ENCODE peak calls at places on chromosomes 12 and 14, in seven cellular contexts. One of them, this sample, is unnamed.
A peak's percentile ranks its signal among the peaks of the same experiment; 100 is the strongest.

GRCh38 chr14:52553002-52553670 is 500 bp downstream of the GPR137C start:
- DNase-seq in AG04449: no peak
- DNase-seq in gastrocnemius medialis: peak; percentile 25
- DNase-seq in A549: no peak
- DNase-seq in mucosa of descending colon: peak; percentile 68
- DNase-seq in RWPE2: peak; percentile 66
- DNase-seq in osteoblast: peak; percentile 65
- DNase-seq in this sample: peak; percentile 54

GRCh38 chr12:69501154-69501895 is 31.1 kb downstream of the FRS2 start:
- DNase-seq in AG04449: no peak
- DNase-seq in A549: no peak
- DNase-seq in gastrocnemius medialis: no peak
- DNase-seq in mucosa of descending colon: no peak
- DNase-seq in osteoblast: no peak
- DNase-seq in RWPE2: no peak
- DNase-seq in this sample: no peak

GRCh38 chr14:51850651-51851050 is 9.8 kb upstream of the GNG2 start:
- DNase-seq in mucosa of descending colon: no peak
- DNase-seq in A549: no peak
- DNase-seq in osteoblast: no peak
- DNase-seq in gastrocnemius medialis: no peak
- DNase-seq in RWPE2: no peak
- DNase-seq in AG04449: no peak
- DNase-seq in this sample: no peak

GRCh38 chr14:61713724-61714437 is 18.6 kb downstream of the HIF1A start:
- DNase-seq in osteoblast: no peak
- DNase-seq in gastrocnemius medialis: no peak
- DNase-seq in A549: no peak
- DNase-seq in RWPE2: no peak
- DNase-seq in mucosa of descending colon: no peak
- DNase-seq in AG04449: no peak
- DNase-seq in this sample: no peak

GRCh38 chr12:80504389-80505153 is 60.5 kb downstream of the PTPRQ start:
- DNase-seq in RWPE2: no peak
- DNase-seq in AG04449: peak; percentile 9
- DNase-seq in mucosa of descending colon: no peak
- DNase-seq in osteoblast: no peak
- DNase-seq in gastrocnemius medialis: no peak
- DNase-seq in A549: no peak
- DNase-seq in this sample: peak; percentile 12

GRCh38 chr14:31080060-31080459 is 53.9 kb upstream of the STRN3 start:
- DNase-seq in RWPE2: no peak
- DNase-seq in osteoblast: peak; percentile 35
- DNase-seq in gastrocnemius medialis: no peak
- DNase-seq in AG04449: no peak
- DNase-seq in A549: peak; percentile 34
- DNase-seq in mucosa of descending colon: no peak
- DNase-seq in this sample: no peak

GRCh38 chr14:81162941-81163340 is 57.8 kb downstream of the GTF2A1 start:
- DNase-seq in A549: peak; percentile 40
- DNase-seq in gastrocnemius medialis: no peak
- DNase-seq in osteoblast: no peak
- DNase-seq in AG04449: no peak
- DNase-seq in RWPE2: no peak
- DNase-seq in mucosa of descending colon: no peak
- DNase-seq in this sample: no peak

GRCh38 chr12:623172-623864 is 39.9 kb downstream of the NINJ2 start:
- DNase-seq in AG04449: no peak
- DNase-seq in osteoblast: no peak
- DNase-seq in mucosa of descending colon: no peak
- DNase-seq in gastrocnemius medialis: no peak
- DNase-seq in A549: no peak
- DNase-seq in RWPE2: no peak
- DNase-seq in this sample: no peak

GRCh38 chr14:73753887-73754880 is 40.0 kb upstream of the PNMA1 start:
- DNase-seq in osteoblast: peak; percentile 92
- DNase-seq in A549: no peak
- DNase-seq in mucosa of descending colon: peak; percentile 67
- DNase-seq in gastrocnemius medialis: no peak
- DNase-seq in RWPE2: no peak
- DNase-seq in AG04449: no peak
- DNase-seq in this sample: peak; percentile 87

GRCh38 chr12:2877047-2877958 is at the start of the genes FOXM1 and RHNO1:
- DNase-seq in mucosa of descending colon: peak; percentile 94
- DNase-seq in A549: peak; percentile 93
- DNase-seq in RWPE2: peak; percentile 93
- DNase-seq in osteoblast: peak; percentile 99
- DNase-seq in AG04449: no peak
- DNase-seq in gastrocnemius medialis: peak; percentile 87
- DNase-seq in this sample: peak; percentile 92

GRCh38 chr12:7042847-7043246 is 17.7 kb upstream of the C1S start:
- DNase-seq in osteoblast: peak; percentile 84
- DNase-seq in A549: peak; percentile 69
- DNase-seq in RWPE2: no peak
- DNase-seq in gastrocnemius medialis: no peak
- DNase-seq in mucosa of descending colon: no peak
- DNase-seq in AG04449: no peak
- DNase-seq in this sample: peak; percentile 17

GRCh38 chr14:90383731-90384542 is 12.9 kb upstream of the CALM1 start:
- DNase-seq in AG04449: no peak
- DNase-seq in RWPE2: no peak
- DNase-seq in gastrocnemius medialis: peak; percentile 80
- DNase-seq in mucosa of descending colon: peak; percentile 75
- DNase-seq in osteoblast: no peak
- DNase-seq in A549: no peak
- DNase-seq in this sample: peak; percentile 84

GRCh38 chr12:3753549-3754284 is 808 bp upstream of the CRACR2A start:
- DNase-seq in gastrocnemius medialis: peak; percentile 40
- DNase-seq in osteoblast: peak; percentile 82
- DNase-seq in RWPE2: no peak
- DNase-seq in mucosa of descending colon: peak; percentile 43
- DNase-seq in AG04449: no peak
- DNase-seq in A549: no peak
- DNase-seq in this sample: peak; percentile 21

GRCh38 chr14:23580948-23581281 is 2.3 kb upstream of the JPH4 start:
- DNase-seq in AG04449: no peak
- DNase-seq in mucosa of descending colon: no peak
- DNase-seq in A549: peak; percentile 46
- DNase-seq in osteoblast: no peak
- DNase-seq in gastrocnemius medialis: no peak
- DNase-seq in RWPE2: no peak
- DNase-seq in this sample: no peak

GRCh38 chr12:94379479-94380113 is 80.1 kb downstream of the CEP83 start:
- DNase-seq in A549: no peak
- DNase-seq in gastrocnemius medialis: no peak
- DNase-seq in RWPE2: no peak
- DNase-seq in AG04449: no peak
- DNase-seq in osteoblast: no peak
- DNase-seq in mucosa of descending colon: no peak
- DNase-seq in this sample: peak; percentile 20

GRCh38 chr12:81222841-81223595 is 145.1 kb downstream of the ACSS3 start:
- DNase-seq in osteoblast: no peak
- DNase-seq in RWPE2: no peak
- DNase-seq in AG04449: no peak
- DNase-seq in A549: no peak
- DNase-seq in gastrocnemius medialis: no peak
- DNase-seq in mucosa of descending colon: no peak
- DNase-seq in this sample: no peak

GRCh38 chr14:77151918-77152588 is 10.5 kb upstream of the ZDHHC22 start:
- DNase-seq in RWPE2: no peak
- DNase-seq in gastrocnemius medialis: no peak
- DNase-seq in osteoblast: peak; percentile 92
- DNase-seq in AG04449: no peak
- DNase-seq in mucosa of descending colon: no peak
- DNase-seq in A549: peak; percentile 42
- DNase-seq in this sample: peak; percentile 18

GRCh38 chr12:132449565-132450390 is 40.2 kb upstream of the FBRSL1 start:
- DNase-seq in RWPE2: no peak
- DNase-seq in A549: no peak
- DNase-seq in gastrocnemius medialis: no peak
- DNase-seq in mucosa of descending colon: peak; percentile 15
- DNase-seq in osteoblast: no peak
- DNase-seq in AG04449: no peak
- DNase-seq in this sample: peak; percentile 94

GRCh38 chr12:20194171-20194570 is 174.2 kb upstream of the PDE3A start:
- DNase-seq in osteoblast: peak; percentile 55
- DNase-seq in A549: peak; percentile 48
- DNase-seq in AG04449: no peak
- DNase-seq in mucosa of descending colon: no peak
- DNase-seq in RWPE2: no peak
- DNase-seq in gastrocnemius medialis: no peak
- DNase-seq in this sample: no peak

GRCh38 chr12:12202105-12202504 is 64.7 kb downstream of the LRP6 start:
- DNase-seq in gastrocnemius medialis: peak; percentile 67
- DNase-seq in mucosa of descending colon: no peak
- DNase-seq in RWPE2: no peak
- DNase-seq in AG04449: no peak
- DNase-seq in A549: no peak
- DNase-seq in osteoblast: no peak
- DNase-seq in this sample: no peak

GRCh38 chr12:12200363-12200762 is 66.5 kb downstream of the LRP6 start:
- DNase-seq in RWPE2: no peak
- DNase-seq in A549: no peak
- DNase-seq in gastrocnemius medialis: no peak
- DNase-seq in AG04449: no peak
- DNase-seq in osteoblast: no peak
- DNase-seq in mucosa of descending colon: no peak
- DNase-seq in this sample: no peak

GRCh38 chr12:12206776-12207388 is 60.0 kb downstream of the LRP6 start:
- DNase-seq in gastrocnemius medialis: no peak
- DNase-seq in RWPE2: no peak
- DNase-seq in A549: no peak
- DNase-seq in mucosa of descending colon: no peak
- DNase-seq in AG04449: no peak
- DNase-seq in osteoblast: no peak
- DNase-seq in this sample: no peak

GRCh38 chr12:12201274-12201758 is 65.5 kb downstream of the LRP6 start:
- DNase-seq in RWPE2: no peak
- DNase-seq in A549: no peak
- DNase-seq in mucosa of descending colon: no peak
- DNase-seq in osteoblast: no peak
- DNase-seq in gastrocnemius medialis: peak; percentile 81
- DNase-seq in AG04449: no peak
- DNase-seq in this sample: peak; percentile 43

GRCh38 chr12:12202747-12203146 is 64.1 kb downstream of the LRP6 start:
- DNase-seq in AG04449: no peak
- DNase-seq in A549: no peak
- DNase-seq in RWPE2: no peak
- DNase-seq in osteoblast: no peak
- DNase-seq in gastrocnemius medialis: no peak
- DNase-seq in mucosa of descending colon: no peak
- DNase-seq in this sample: no peak
- TF ChIP-seq CTCF in AG04449: no peak
- TF ChIP-seq CTCF in A549: no peak
- TF ChIP-seq CTCF in RWPE2: no peak
- TF ChIP-seq CTCF in osteoblast: no peak
- TF ChIP-seq CTCF in gastrocnemius medialis: no peak
- TF ChIP-seq CTCF in mucosa of descending colon: no peak
- TF ChIP-seq CTCF in this sample: no peak

DNA sequence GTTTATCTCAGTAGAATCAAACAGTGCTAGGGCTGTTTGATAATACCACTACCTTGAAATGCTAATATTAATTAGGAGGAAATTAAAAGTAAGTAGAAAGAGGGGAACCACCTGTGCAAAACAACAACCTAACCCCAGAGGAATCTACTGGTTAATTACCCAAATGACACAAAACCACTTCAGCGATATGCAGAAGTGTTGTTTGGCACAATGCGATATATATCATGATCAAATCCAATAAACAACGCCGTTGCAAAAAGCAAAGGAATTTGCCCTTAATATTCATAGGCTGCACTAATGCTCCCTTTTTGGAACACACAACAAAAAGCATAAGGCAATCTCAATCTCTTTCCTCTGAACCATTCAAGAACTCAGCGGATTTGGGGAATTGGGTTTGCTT is 1.6 kb downstream of the MAP4K5 start:
- DNase-seq in osteoblast: no peak
- DNase-seq in A549: no peak
- DNase-seq in mucosa of descending colon: no peak
- DNase-seq in RWPE2: no peak
- DNase-seq in gastrocnemius medialis: no peak
- DNase-seq in AG04449: no peak
- DNase-seq in this sample: no peak
- H3K4me3 ChIP-seq in osteoblast: peak overlapping the region; percentile 85
- H3K4me3 ChIP-seq in A549: peak overlapping the region; percentile 83
- H3K4me3 ChIP-seq in mucosa of descending colon: no peak overlapping the region
- H3K4me3 ChIP-seq in RWPE2: peak overlapping the region; percentile 95
- H3K4me3 ChIP-seq in gastrocnemius medialis: peak overlapping the region; percentile 88
- H3K4me3 ChIP-seq in AG04449: peak overlapping the region; percentile 83
- H3K4me3 ChIP-seq in this sample: peak overlapping the region; percentile 95

GRCh38 chr12:24840046-24840800 is 108.7 kb downstream of the BCAT1 start:
- DNase-seq in osteoblast: no peak
- DNase-seq in gastrocnemius medialis: no peak
- DNase-seq in RWPE2: no peak
- DNase-seq in AG04449: no peak
- DNase-seq in A549: no peak
- DNase-seq in mucosa of descending colon: no peak
- DNase-seq in this sample: peak; percentile 11

GRCh38 chr12:24850486-24850885 is 98.4 kb downstream of the BCAT1 start:
- DNase-seq in osteoblast: no peak
- DNase-seq in RWPE2: no peak
- DNase-seq in AG04449: no peak
- DNase-seq in A549: no peak
- DNase-seq in mucosa of descending colon: no peak
- DNase-seq in gastrocnemius medialis: no peak
- DNase-seq in this sample: no peak

GRCh38 chr12:24848941-24849477 is 99.9 kb downstream of the BCAT1 start:
- DNase-seq in mucosa of descending colon: no peak
- DNase-seq in AG04449: no peak
- DNase-seq in A549: no peak
- DNase-seq in gastrocnemius medialis: no peak
- DNase-seq in RWPE2: no peak
- DNase-seq in osteoblast: no peak
- DNase-seq in this sample: no peak

GRCh38 chr12:24846689-24847088 is 102.2 kb downstream of the BCAT1 start:
- DNase-seq in AG04449: no peak
- DNase-seq in osteoblast: no peak
- DNase-seq in RWPE2: no peak
- DNase-seq in gastrocnemius medialis: no peak
- DNase-seq in mucosa of descending colon: no peak
- DNase-seq in A549: no peak
- DNase-seq in this sample: no peak

GRCh38 chr12:24845615-24846014 is 103.3 kb downstream of the BCAT1 start:
- DNase-seq in gastrocnemius medialis: no peak
- DNase-seq in AG04449: no peak
- DNase-seq in RWPE2: no peak
- DNase-seq in mucosa of descending colon: no peak
- DNase-seq in A549: no peak
- DNase-seq in osteoblast: no peak
- DNase-seq in this sample: no peak
- TF ChIP-seq CTCF in gastrocnemius medialis: no peak
- TF ChIP-seq CTCF in AG04449: no peak
- TF ChIP-seq CTCF in RWPE2: no peak
- TF ChIP-seq CTCF in mucosa of descending colon: no peak
- TF ChIP-seq CTCF in A549: no peak
- TF ChIP-seq CTCF in osteoblast: no peak
- TF ChIP-seq CTCF in this sample: no peak

DNA sequence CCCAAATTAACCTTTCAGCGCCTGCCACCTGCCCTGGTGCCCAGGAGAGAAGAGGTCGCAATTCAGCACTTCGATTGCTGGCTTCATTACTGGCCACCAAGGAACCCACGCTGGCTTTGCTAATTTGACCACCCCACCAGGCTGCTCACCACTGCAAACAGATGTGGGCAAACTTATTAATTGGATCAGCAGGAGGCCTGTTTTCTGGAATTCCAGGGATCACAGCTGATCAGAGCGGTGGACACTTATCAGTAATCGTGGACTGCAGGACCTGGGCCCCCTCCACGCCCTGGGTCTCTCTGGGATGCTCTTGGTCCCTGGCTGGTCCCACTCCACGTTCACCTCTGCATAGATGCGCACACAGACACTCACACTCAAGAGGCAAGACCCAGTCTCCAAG is 27.8 kb downstream of the BEGAIN start:
- DNase-seq in A549: no peak
- DNase-seq in osteoblast: no peak
- DNase-seq in gastrocnemius medialis: no peak
- DNase-seq in mucosa of descending colon: no peak
- DNase-seq in AG04449: no peak
- DNase-seq in RWPE2: no peak
- DNase-seq in this sample: no peak
- H3K4me3 ChIP-seq in A549: no peak overlapping the region
- H3K4me3 ChIP-seq in osteoblast: no peak overlapping the region
- H3K4me3 ChIP-seq in gastrocnemius medialis: no peak overlapping the region
- H3K4me3 ChIP-seq in mucosa of descending colon: no peak overlapping the region
- H3K4me3 ChIP-seq in AG04449: no peak overlapping the region
- H3K4me3 ChIP-seq in RWPE2: no peak overlapping the region
- H3K4me3 ChIP-seq in this sample: no peak overlapping the region